ENCODE peak calls at places on chromosomes 11 and 22, in six cellular contexts. L is Peyer's patch, S is body of pancreas, I is IMR-90, C is A549, R is lower leg skin. J is an unnamed sample.

GRCh38 chr22:26484360-26484706 is 656 bp downstream of the SRRD start:
- DNase-seq in L (no peak), S (no peak), I (peak), C (no peak), R (no peak), J (no peak)

GRCh38 chr11:60767388-60767811 is 10.7 kb downstream of the MS4A15 start:
- DNase-seq in L (no peak), S (no peak), I (no peak), C (peak), R (no peak), J (no peak)

GRCh38 chr11:2122222-2122906 is 16.8 kb downstream of the IGF2 start:
- DNase-seq in L (no peak), S (no peak), I (peak), C (no peak), R (no peak), J (no peak)

GRCh38 chr11:65112551-65113360 is 1.1 kb downstream of the TM7SF2 start:
- DNase-seq in L (peak), S (peak), I (peak), C (peak), R (no peak), J (no peak)

GRCh38 chr22:39242809-39243442 is 1.9 kb downstream of the PDGFB start:
- DNase-seq in L (no peak), S (peak), I (no peak), C (no peak), R (no peak), J (no peak)

GRCh38 chr11:104705475-104706195 is 192.6 kb downstream of the CASP12 start:
- DNase-seq in L (peak), S (peak), I (peak), C (no peak), R (peak), J (no peak)

GRCh38 chr11:69534166-69534530 is 52.7 kb downstream of the LINC01488 start:
- DNase-seq in L (no peak), S (peak), I (no peak), C (no peak), R (no peak), J (no peak)

GRCh38 chr11:96758957-96759356 is 369.1 kb downstream of the JRKL start:
- DNase-seq in L (no peak), S (no peak), I (no peak), C (no peak), R (no peak), J (no peak)

GRCh38 chr11:131978351-131978750 is 607.9 kb downstream of the NTM start:
- DNase-seq in L (no peak), S (no peak), I (no peak), C (no peak), R (no peak), J (no peak)

DNA sequence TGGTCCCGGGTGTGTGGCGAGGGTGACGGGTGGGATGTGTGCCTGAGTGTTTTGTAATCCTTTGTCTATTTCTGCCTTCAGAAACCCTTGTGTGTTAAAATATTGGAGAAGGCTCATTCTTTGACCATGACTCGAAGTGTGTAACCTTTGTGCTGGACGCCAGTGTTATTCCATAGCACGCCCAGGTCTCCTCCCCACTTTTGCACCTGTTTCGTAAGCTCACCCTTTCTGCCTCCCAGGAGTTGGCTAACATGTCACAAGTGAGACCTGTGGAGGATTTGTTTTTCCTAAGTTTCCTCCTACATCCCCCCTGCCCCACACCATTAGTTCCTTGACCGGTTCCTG is 382 bp downstream of the C11orf54 start:
- DNase-seq in L (no peak), S (peak), I (peak), C (peak), R (no peak), J (peak)
- TF ChIP-seq POLR2A in L (peak), S (no peak), I (no peak), C (no peak), R (no peak), J (no peak)

GRCh38 chr22:44618400-44618799 is 83.6 kb upstream of the PRR5 start:
- DNase-seq in L (no peak), S (no peak), I (no peak), C (no peak), R (no peak), J (no peak)
- TF ChIP-seq POLR2A in L (no peak), S (no peak), I (no peak), C (no peak), R (no peak), J (no peak)

GRCh38 chr11:11581493-11581880 is 40.3 kb downstream of the GALNT18 start:
- DNase-seq in L (no peak), S (no peak), I (no peak), C (no peak), R (no peak), J (no peak)
- TF ChIP-seq POLR2A in L (no peak), S (no peak), I (no peak), C (no peak), R (no peak), J (no peak)

GRCh38 chr22:33920927-33921575 is 775 bp upstream of the LARGE1 start:
- DNase-seq in L (peak), S (peak), I (peak), C (peak), R (peak), J (peak)
- TF ChIP-seq POLR2A in L (peak), S (peak), I (peak), C (peak), R (no peak), J (peak)

DNA sequence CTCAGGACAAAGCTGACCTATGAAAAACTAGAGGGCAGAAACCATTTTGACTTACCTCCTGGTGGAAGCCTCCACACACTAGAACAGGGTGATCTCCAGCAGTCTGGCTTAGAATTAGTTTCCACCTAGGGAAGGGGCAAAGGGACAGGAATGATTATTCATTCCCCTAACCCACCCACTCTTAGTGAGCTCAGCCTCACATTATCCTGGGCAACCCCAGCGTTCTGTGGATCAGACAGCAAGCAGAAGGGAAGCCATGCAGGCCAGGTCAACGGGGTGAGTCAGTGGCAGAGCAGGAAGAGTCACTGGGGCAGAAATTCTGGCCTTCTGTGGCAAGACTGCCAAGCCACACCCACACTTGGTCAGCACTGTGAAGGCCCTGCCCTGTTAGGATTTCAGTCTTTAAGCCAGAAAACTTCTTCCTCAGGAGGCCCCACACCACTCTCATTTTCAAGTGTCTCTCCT is 10.5 kb downstream of the NUMA1 start:
- DNase-seq in L (peak), S (peak), I (peak), C (peak), R (peak), J (peak)
- TF ChIP-seq POLR2A in L (no peak), S (no peak), I (no peak), C (peak), R (no peak), J (peak)

GRCh38 chr11:68528630-68529029 is 68.1 kb downstream of the PPP6R3 start:
- DNase-seq in L (peak), S (no peak), I (no peak), C (no peak), R (no peak), J (no peak)
- TF ChIP-seq POLR2A in L (no peak), S (no peak), I (no peak), C (no peak), R (no peak), J (no peak)